ENCODE peak calls at places on chromosomes 16 and 17, in eight cellular contexts. One of them, this sample, is unnamed.
A peak's percentile ranks its signal among the peaks of the same experiment; 100 is the strongest.

GRCh38 chr17:47305302-47305923 is 18.3 kb upstream of the EFCAB13 start:
- DNase-seq in right atrium auricular region: no peak
- DNase-seq in uterus: no peak
- DNase-seq in GM23338: no peak
- DNase-seq in PC-3: peak; percentile 100
- DNase-seq in astrocyte: peak; percentile 96
- DNase-seq in upper lobe of right lung: no peak
- DNase-seq in endodermal cell: peak; percentile 59
- DNase-seq in this sample: peak; percentile 84

GRCh38 chr16:14309906-14310305 is 238.8 kb downstream of the MRTFB start:
- DNase-seq in right atrium auricular region: no peak
- DNase-seq in uterus: no peak
- DNase-seq in GM23338: no peak
- DNase-seq in PC-3: peak; percentile 68
- DNase-seq in astrocyte: peak; percentile 67
- DNase-seq in upper lobe of right lung: no peak
- DNase-seq in endodermal cell: peak; percentile 64
- DNase-seq in this sample: no peak

GRCh38 chr16:85451646-85452363 is 161.3 kb upstream of the GSE1 start:
- DNase-seq in right atrium auricular region: no peak
- DNase-seq in uterus: no peak
- DNase-seq in GM23338: no peak
- DNase-seq in PC-3: no peak
- DNase-seq in astrocyte: no peak
- DNase-seq in upper lobe of right lung: no peak
- DNase-seq in endodermal cell: no peak
- DNase-seq in this sample: no peak

GRCh38 chr17:57956311-57957119 is 1.3 kb upstream of the CUEDC1 start:
- DNase-seq in right atrium auricular region: no peak
- DNase-seq in uterus: peak; percentile 15
- DNase-seq in GM23338: peak; percentile 53
- DNase-seq in PC-3: no peak
- DNase-seq in astrocyte: no peak
- DNase-seq in upper lobe of right lung: peak; percentile 31
- DNase-seq in endodermal cell: peak; percentile 74
- DNase-seq in this sample: peak; percentile 43

GRCh38 chr16:73364413-73364812 is 316.5 kb upstream of the ZFHX3 start:
- DNase-seq in right atrium auricular region: no peak
- DNase-seq in uterus: no peak
- DNase-seq in GM23338: no peak
- DNase-seq in PC-3: no peak
- DNase-seq in astrocyte: no peak
- DNase-seq in upper lobe of right lung: no peak
- DNase-seq in endodermal cell: no peak
- DNase-seq in this sample: no peak

GRCh38 chr16:68064791-68065365 is 20.3 kb upstream of the NFATC3 start:
- DNase-seq in right atrium auricular region: peak; percentile 77
- DNase-seq in uterus: peak; percentile 65
- DNase-seq in GM23338: peak; percentile 82
- DNase-seq in PC-3: peak; percentile 63
- DNase-seq in astrocyte: peak; percentile 87
- DNase-seq in upper lobe of right lung: peak; percentile 89
- DNase-seq in endodermal cell: peak; percentile 92
- DNase-seq in this sample: no peak

GRCh38 chr17:19310151-19310550 is 52.4 kb downstream of the B9D1 start:
- DNase-seq in right atrium auricular region: no peak
- DNase-seq in uterus: no peak
- DNase-seq in GM23338: no peak
- DNase-seq in PC-3: no peak
- DNase-seq in astrocyte: no peak
- DNase-seq in upper lobe of right lung: peak; percentile 13
- DNase-seq in endodermal cell: no peak
- DNase-seq in this sample: no peak

GRCh38 chr17:83062818-83063671 is 16.4 kb upstream of the METRNL start:
- DNase-seq in right atrium auricular region: no peak
- DNase-seq in uterus: peak; percentile 15
- DNase-seq in GM23338: no peak
- DNase-seq in PC-3: no peak
- DNase-seq in astrocyte: no peak
- DNase-seq in upper lobe of right lung: peak; percentile 57
- DNase-seq in endodermal cell: peak; percentile 37
- DNase-seq in this sample: peak; percentile 49

GRCh38 chr17:28759296-28759865 is 15.6 kb downstream of the TRAF4 start:
- DNase-seq in right atrium auricular region: no peak
- DNase-seq in uterus: no peak
- DNase-seq in GM23338: no peak
- DNase-seq in PC-3: no peak
- DNase-seq in astrocyte: no peak
- DNase-seq in upper lobe of right lung: no peak
- DNase-seq in endodermal cell: no peak
- DNase-seq in this sample: no peak

GRCh38 chr17:15432807-15433547 is 34.4 kb downstream of the CDRT4 start:
- DNase-seq in right atrium auricular region: no peak
- DNase-seq in uterus: peak; percentile 49
- DNase-seq in GM23338: no peak
- DNase-seq in PC-3: no peak
- DNase-seq in astrocyte: peak; percentile 60
- DNase-seq in upper lobe of right lung: no peak
- DNase-seq in endodermal cell: peak; percentile 63
- DNase-seq in this sample: no peak

GRCh38 chr16:67928561-67929364 is 2.9 kb downstream of the CTRL start:
- DNase-seq in right atrium auricular region: no peak
- DNase-seq in uterus: peak; percentile 59
- DNase-seq in GM23338: peak; percentile 89
- DNase-seq in PC-3: peak; percentile 70
- DNase-seq in astrocyte: no peak
- DNase-seq in upper lobe of right lung: peak; percentile 83
- DNase-seq in endodermal cell: peak; percentile 92
- DNase-seq in this sample: peak; percentile 82

GRCh38 chr16:78407191-78407590 is 307.7 kb downstream of the WWOX start:
- DNase-seq in right atrium auricular region: no peak
- DNase-seq in uterus: no peak
- DNase-seq in GM23338: no peak
- DNase-seq in PC-3: no peak
- DNase-seq in astrocyte: peak; percentile 22
- DNase-seq in upper lobe of right lung: no peak
- DNase-seq in endodermal cell: no peak
- DNase-seq in this sample: no peak

GRCh38 chr16:4344659-4345438 is 6.3 kb downstream of the PAM16 start:
- DNase-seq in right atrium auricular region: no peak
- DNase-seq in uterus: no peak
- DNase-seq in GM23338: no peak
- DNase-seq in PC-3: no peak
- DNase-seq in astrocyte: no peak
- DNase-seq in upper lobe of right lung: peak; percentile 59
- DNase-seq in endodermal cell: no peak
- DNase-seq in this sample: no peak

GRCh38 chr16:50584033-50584722 is 36.0 kb downstream of the NKD1 start:
- DNase-seq in right atrium auricular region: no peak
- DNase-seq in uterus: no peak
- DNase-seq in GM23338: no peak
- DNase-seq in PC-3: no peak
- DNase-seq in astrocyte: no peak
- DNase-seq in upper lobe of right lung: no peak
- DNase-seq in endodermal cell: no peak
- DNase-seq in this sample: no peak

GRCh38 chr17:27343972-27344607 is 50.2 kb downstream of the WSB1 start:
- DNase-seq in right atrium auricular region: no peak
- DNase-seq in uterus: no peak
- DNase-seq in GM23338: no peak
- DNase-seq in PC-3: no peak
- DNase-seq in astrocyte: peak; percentile 77
- DNase-seq in upper lobe of right lung: no peak
- DNase-seq in endodermal cell: peak; percentile 65
- DNase-seq in this sample: no peak

GRCh38 chr17:41965694-41966375 is 760 bp upstream of the CNP start:
- DNase-seq in right atrium auricular region: peak; percentile 67
- DNase-seq in uterus: peak; percentile 63
- DNase-seq in GM23338: peak; percentile 93
- DNase-seq in PC-3: peak; percentile 87
- DNase-seq in astrocyte: peak; percentile 12
- DNase-seq in upper lobe of right lung: peak; percentile 87
- DNase-seq in endodermal cell: peak; percentile 98
- DNase-seq in this sample: peak; percentile 75

GRCh38 chr17:17416400-17417360 is 60.1 kb upstream of the MED9 start:
- DNase-seq in right atrium auricular region: no peak
- DNase-seq in uterus: no peak
- DNase-seq in GM23338: no peak
- DNase-seq in PC-3: peak; percentile 93
- DNase-seq in astrocyte: peak; percentile 75
- DNase-seq in upper lobe of right lung: peak; percentile 75
- DNase-seq in endodermal cell: peak; percentile 45
- DNase-seq in this sample: no peak

GRCh38 chr16:86978445-86979030 is 338.7 kb downstream of the C16orf95 start:
- DNase-seq in right atrium auricular region: no peak
- DNase-seq in uterus: no peak
- DNase-seq in GM23338: no peak
- DNase-seq in PC-3: no peak
- DNase-seq in astrocyte: no peak
- DNase-seq in upper lobe of right lung: peak; percentile 44
- DNase-seq in endodermal cell: no peak
- DNase-seq in this sample: no peak

GRCh38 chr17:75900691-75901533 is 3.8 kb downstream of the MRPL38 start:
- DNase-seq in right atrium auricular region: no peak
- DNase-seq in uterus: no peak
- DNase-seq in GM23338: no peak
- DNase-seq in PC-3: no peak
- DNase-seq in astrocyte: no peak
- DNase-seq in upper lobe of right lung: peak; percentile 61
- DNase-seq in endodermal cell: no peak
- DNase-seq in this sample: no peak

DNA sequence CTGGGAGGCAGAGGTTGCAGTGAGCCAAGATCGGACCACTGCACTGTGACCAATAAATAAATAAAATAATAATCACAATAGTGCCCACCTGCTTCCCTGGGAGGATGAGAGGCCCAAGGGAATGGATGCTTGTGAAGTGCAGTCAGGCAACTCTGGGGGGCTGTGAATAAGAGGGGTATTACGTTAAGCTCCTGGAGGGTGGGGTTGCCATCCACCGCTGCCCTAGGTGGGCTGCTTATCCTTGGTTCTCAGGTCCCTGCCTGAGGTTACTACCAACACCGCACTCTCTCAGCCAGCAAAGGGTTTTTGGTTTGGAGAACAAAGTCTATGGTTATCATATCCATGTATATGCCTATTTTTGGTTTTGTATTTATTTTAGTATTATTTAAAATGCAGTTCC is 48.6 kb upstream of the CBFA2T3 start:
- DNase-seq in right atrium auricular region: no peak
- DNase-seq in uterus: no peak
- DNase-seq in GM23338: no peak
- DNase-seq in PC-3: no peak
- DNase-seq in astrocyte: no peak
- DNase-seq in upper lobe of right lung: peak; percentile 1
- DNase-seq in endodermal cell: no peak
- DNase-seq in this sample: no peak
- TF ChIP-seq CTCF in right atrium auricular region: no peak
- TF ChIP-seq CTCF in uterus: no peak
- TF ChIP-seq CTCF in GM23338: no peak
- TF ChIP-seq CTCF in PC-3: no peak
- TF ChIP-seq CTCF in astrocyte: no peak
- TF ChIP-seq CTCF in upper lobe of right lung: no peak
- TF ChIP-seq CTCF in endodermal cell: no peak
- TF ChIP-seq CTCF in this sample: no peak

GRCh38 chr17:40556198-40556661 is 9.0 kb downstream of the CCR7 start:
- DNase-seq in right atrium auricular region: no peak
- DNase-seq in uterus: no peak
- DNase-seq in GM23338: no peak
- DNase-seq in PC-3: no peak
- DNase-seq in astrocyte: no peak
- DNase-seq in upper lobe of right lung: no peak
- DNase-seq in endodermal cell: peak; percentile 18
- DNase-seq in this sample: peak; percentile 51
- H3K4me3 ChIP-seq in right atrium auricular region: no peak overlapping the region
- H3K4me3 ChIP-seq in uterus: no peak overlapping the region
- H3K4me3 ChIP-seq in GM23338: no peak overlapping the region
- H3K4me3 ChIP-seq in PC-3: no peak overlapping the region
- H3K4me3 ChIP-seq in astrocyte: no peak overlapping the region
- H3K4me3 ChIP-seq in upper lobe of right lung: no peak overlapping the region
- H3K4me3 ChIP-seq in endodermal cell: no peak overlapping the region
- H3K4me3 ChIP-seq in this sample: no peak overlapping the region

GRCh38 chr17:34580685-34581445 is 1.5 kb downstream of the TMEM132E start:
- DNase-seq in right atrium auricular region: no peak
- DNase-seq in uterus: no peak
- DNase-seq in GM23338: peak; percentile 56
- DNase-seq in PC-3: no peak
- DNase-seq in astrocyte: no peak
- DNase-seq in upper lobe of right lung: peak; percentile 62
- DNase-seq in endodermal cell: peak; percentile 81
- DNase-seq in this sample: no peak
- H3K27ac ChIP-seq in right atrium auricular region: no peak overlapping the region
- H3K27ac ChIP-seq in uterus: no peak overlapping the region
- H3K27ac ChIP-seq in GM23338: no peak overlapping the region
- H3K27ac ChIP-seq in PC-3: no peak overlapping the region
- H3K27ac ChIP-seq in astrocyte: no peak overlapping the region
- H3K27ac ChIP-seq in upper lobe of right lung: no peak overlapping the region
- H3K27ac ChIP-seq in endodermal cell: no peak overlapping the region
- H3K27ac ChIP-seq in this sample: no peak overlapping the region

GRCh38 chr17:77919276-77919675 is 39.2 kb upstream of the TNRC6C start:
- DNase-seq in right atrium auricular region: no peak
- DNase-seq in uterus: no peak
- DNase-seq in GM23338: no peak
- DNase-seq in PC-3: no peak
- DNase-seq in astrocyte: no peak
- DNase-seq in upper lobe of right lung: no peak
- DNase-seq in endodermal cell: no peak
- DNase-seq in this sample: no peak

GRCh38 chr17:77915594-77916021 is 42.9 kb upstream of the TNRC6C start:
- DNase-seq in right atrium auricular region: no peak
- DNase-seq in uterus: no peak
- DNase-seq in GM23338: no peak
- DNase-seq in PC-3: no peak
- DNase-seq in astrocyte: no peak
- DNase-seq in upper lobe of right lung: no peak
- DNase-seq in endodermal cell: peak; percentile 61
- DNase-seq in this sample: no peak

GRCh38 chr17:77916771-77917481 is 41.6 kb upstream of the TNRC6C start:
- DNase-seq in right atrium auricular region: no peak
- DNase-seq in uterus: no peak
- DNase-seq in GM23338: no peak
- DNase-seq in PC-3: no peak
- DNase-seq in astrocyte: no peak
- DNase-seq in upper lobe of right lung: no peak
- DNase-seq in endodermal cell: no peak
- DNase-seq in this sample: no peak

GRCh38 chr17:77914440-77915254 is 43.9 kb upstream of the TNRC6C start:
- DNase-seq in right atrium auricular region: no peak
- DNase-seq in uterus: no peak
- DNase-seq in GM23338: peak; percentile 76
- DNase-seq in PC-3: no peak
- DNase-seq in astrocyte: no peak
- DNase-seq in upper lobe of right lung: no peak
- DNase-seq in endodermal cell: peak; percentile 89
- DNase-seq in this sample: no peak

DNA sequence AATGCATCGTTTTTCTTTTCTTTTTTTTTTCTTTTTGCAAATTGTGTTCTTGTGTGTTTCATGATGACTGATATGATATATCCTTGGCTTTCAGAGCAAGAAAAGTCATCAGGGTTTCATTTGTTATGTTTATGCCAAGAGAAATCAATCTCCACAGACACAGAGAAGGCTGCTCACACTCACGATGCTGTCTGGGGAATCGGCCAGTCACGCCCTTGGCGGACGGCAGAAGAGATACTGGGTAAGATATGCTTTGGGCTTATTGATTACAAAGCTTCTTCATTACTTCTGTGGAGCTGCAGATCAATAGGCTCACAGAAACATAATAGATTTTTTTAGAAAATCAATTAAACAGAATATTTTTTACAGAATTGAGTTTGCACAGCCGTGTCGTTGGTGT is 42.2 kb upstream of the TNRC6C start:
- DNase-seq in right atrium auricular region: no peak
- DNase-seq in uterus: no peak
- DNase-seq in GM23338: no peak
- DNase-seq in PC-3: no peak
- DNase-seq in astrocyte: no peak
- DNase-seq in upper lobe of right lung: no peak
- DNase-seq in endodermal cell: no peak
- DNase-seq in this sample: no peak
- TF ChIP-seq CTCF in right atrium auricular region: no peak
- TF ChIP-seq CTCF in uterus: no peak
- TF ChIP-seq CTCF in GM23338: no peak
- TF ChIP-seq CTCF in PC-3: no peak
- TF ChIP-seq CTCF in astrocyte: no peak
- TF ChIP-seq CTCF in upper lobe of right lung: no peak
- TF ChIP-seq CTCF in endodermal cell: no peak
- TF ChIP-seq CTCF in this sample: no peak

This sample was measured in ascending aorta.